ENCODE peak calls at places on chromosomes 5 and 9, in seven cellular contexts. One of them, this sample, is unnamed.

GRCh38 chr5:108260858-108261170 is 121.1 kb downstream of the FBXL17 start:
- DNase-seq in LNCaP clone FGC: no peak
- DNase-seq in activated CD4-positive, CD25-positive, alpha-beta regulatory T cell treated with anti-CD3 and anti-CD28 coated beads, Interleukin-2, amount 50 U/mL, for 72 hours: no peak
- DNase-seq in fibroblast of lung: no peak
- DNase-seq in Peyer's patch: no peak
- DNase-seq in DMS153: no peak
- DNase-seq in IMR-90: no peak
- DNase-seq in this sample: no peak

GRCh38 chr5:30380228-30380627 is 813.3 kb upstream of the CDH6 start:
- DNase-seq in LNCaP clone FGC: no peak
- DNase-seq in activated CD4-positive, CD25-positive, alpha-beta regulatory T cell treated with anti-CD3 and anti-CD28 coated beads, Interleukin-2, amount 50 U/mL, for 72 hours: no peak
- DNase-seq in fibroblast of lung: no peak
- DNase-seq in Peyer's patch: no peak
- DNase-seq in DMS153: no peak
- DNase-seq in IMR-90: no peak
- DNase-seq in this sample: no peak

GRCh38 chr5:882253-883185 is 10.1 kb downstream of the BRD9 start:
- DNase-seq in LNCaP clone FGC: no peak
- DNase-seq in activated CD4-positive, CD25-positive, alpha-beta regulatory T cell treated with anti-CD3 and anti-CD28 coated beads, Interleukin-2, amount 50 U/mL, for 72 hours: peak; percentile 19
- DNase-seq in fibroblast of lung: no peak
- DNase-seq in Peyer's patch: no peak
- DNase-seq in DMS153: no peak
- DNase-seq in IMR-90: no peak
- DNase-seq in this sample: no peak

GRCh38 chr9:124861342-124862229 is at the start of the genes ARPC5L and RPL35:
- DNase-seq in LNCaP clone FGC: peak; percentile 67
- DNase-seq in activated CD4-positive, CD25-positive, alpha-beta regulatory T cell treated with anti-CD3 and anti-CD28 coated beads, Interleukin-2, amount 50 U/mL, for 72 hours: peak; percentile 97
- DNase-seq in fibroblast of lung: peak; percentile 91
- DNase-seq in Peyer's patch: peak; percentile 95
- DNase-seq in DMS153: peak; percentile 82
- DNase-seq in IMR-90: peak; percentile 89
- DNase-seq in this sample: peak; percentile 99

GRCh38 chr5:125401724-125402622 is 655.5 kb upstream of the ZNF608 start:
- DNase-seq in LNCaP clone FGC: no peak
- DNase-seq in activated CD4-positive, CD25-positive, alpha-beta regulatory T cell treated with anti-CD3 and anti-CD28 coated beads, Interleukin-2, amount 50 U/mL, for 72 hours: no peak
- DNase-seq in fibroblast of lung: peak; percentile 62
- DNase-seq in Peyer's patch: no peak
- DNase-seq in DMS153: no peak
- DNase-seq in IMR-90: no peak
- DNase-seq in this sample: no peak

GRCh38 chr5:35626108-35626507 is 8.4 kb downstream of the SPEF2 start:
- DNase-seq in LNCaP clone FGC: no peak
- DNase-seq in activated CD4-positive, CD25-positive, alpha-beta regulatory T cell treated with anti-CD3 and anti-CD28 coated beads, Interleukin-2, amount 50 U/mL, for 72 hours: no peak
- DNase-seq in fibroblast of lung: no peak
- DNase-seq in Peyer's patch: no peak
- DNase-seq in DMS153: no peak
- DNase-seq in IMR-90: peak; percentile 52
- DNase-seq in this sample: peak; percentile 15

GRCh38 chr5:111254613-111255012 is 30.4 kb downstream of the CAMK4 start:
- DNase-seq in LNCaP clone FGC: no peak
- DNase-seq in activated CD4-positive, CD25-positive, alpha-beta regulatory T cell treated with anti-CD3 and anti-CD28 coated beads, Interleukin-2, amount 50 U/mL, for 72 hours: peak; percentile 54
- DNase-seq in fibroblast of lung: peak; percentile 23
- DNase-seq in Peyer's patch: peak; percentile 19
- DNase-seq in DMS153: no peak
- DNase-seq in IMR-90: peak; percentile 40
- DNase-seq in this sample: no peak

GRCh38 chr5:156383510-156383909 is 56.5 kb downstream of the SGCD start:
- DNase-seq in LNCaP clone FGC: no peak
- DNase-seq in activated CD4-positive, CD25-positive, alpha-beta regulatory T cell treated with anti-CD3 and anti-CD28 coated beads, Interleukin-2, amount 50 U/mL, for 72 hours: no peak
- DNase-seq in fibroblast of lung: peak; percentile 87
- DNase-seq in Peyer's patch: no peak
- DNase-seq in DMS153: no peak
- DNase-seq in IMR-90: peak; percentile 90
- DNase-seq in this sample: peak; percentile 36

GRCh38 chr5:132770476-132771159 is 6.4 kb downstream of the SEPTIN8 start:
- DNase-seq in LNCaP clone FGC: no peak
- DNase-seq in activated CD4-positive, CD25-positive, alpha-beta regulatory T cell treated with anti-CD3 and anti-CD28 coated beads, Interleukin-2, amount 50 U/mL, for 72 hours: no peak
- DNase-seq in fibroblast of lung: no peak
- DNase-seq in Peyer's patch: no peak
- DNase-seq in DMS153: no peak
- DNase-seq in IMR-90: no peak
- DNase-seq in this sample: no peak

GRCh38 chr5:98314262-98314661 is 459.2 kb upstream of the RGMB start:
- DNase-seq in LNCaP clone FGC: no peak
- DNase-seq in activated CD4-positive, CD25-positive, alpha-beta regulatory T cell treated with anti-CD3 and anti-CD28 coated beads, Interleukin-2, amount 50 U/mL, for 72 hours: no peak
- DNase-seq in fibroblast of lung: peak; percentile 73
- DNase-seq in Peyer's patch: no peak
- DNase-seq in DMS153: no peak
- DNase-seq in IMR-90: peak; percentile 92
- DNase-seq in this sample: peak; percentile 22

GRCh38 chr5:127707209-127707608 is 4.0 kb downstream of the CCDC192 start:
- DNase-seq in LNCaP clone FGC: no peak
- DNase-seq in activated CD4-positive, CD25-positive, alpha-beta regulatory T cell treated with anti-CD3 and anti-CD28 coated beads, Interleukin-2, amount 50 U/mL, for 72 hours: no peak
- DNase-seq in fibroblast of lung: peak; percentile 18
- DNase-seq in Peyer's patch: no peak
- DNase-seq in DMS153: no peak
- DNase-seq in IMR-90: no peak
- DNase-seq in this sample: no peak

GRCh38 chr9:121814594-121814993 is 163.2 kb downstream of the DAB2IP start:
- DNase-seq in LNCaP clone FGC: no peak
- DNase-seq in activated CD4-positive, CD25-positive, alpha-beta regulatory T cell treated with anti-CD3 and anti-CD28 coated beads, Interleukin-2, amount 50 U/mL, for 72 hours: no peak
- DNase-seq in fibroblast of lung: no peak
- DNase-seq in Peyer's patch: no peak
- DNase-seq in DMS153: no peak
- DNase-seq in IMR-90: no peak
- DNase-seq in this sample: no peak

GRCh38 chr9:120065151-120065550 is 514.8 kb downstream of the CDK5RAP2 start:
- DNase-seq in LNCaP clone FGC: no peak
- DNase-seq in activated CD4-positive, CD25-positive, alpha-beta regulatory T cell treated with anti-CD3 and anti-CD28 coated beads, Interleukin-2, amount 50 U/mL, for 72 hours: no peak
- DNase-seq in fibroblast of lung: no peak
- DNase-seq in Peyer's patch: no peak
- DNase-seq in DMS153: no peak
- DNase-seq in IMR-90: no peak
- DNase-seq in this sample: no peak

GRCh38 chr5:61532983-61533382 is 200.9 kb downstream of the ZSWIM6 start:
- DNase-seq in LNCaP clone FGC: no peak
- DNase-seq in activated CD4-positive, CD25-positive, alpha-beta regulatory T cell treated with anti-CD3 and anti-CD28 coated beads, Interleukin-2, amount 50 U/mL, for 72 hours: no peak
- DNase-seq in fibroblast of lung: no peak
- DNase-seq in Peyer's patch: no peak
- DNase-seq in DMS153: no peak
- DNase-seq in IMR-90: no peak
- DNase-seq in this sample: no peak

GRCh38 chr5:150468206-150468605 is 18.7 kb upstream of the RPS14 start:
- DNase-seq in LNCaP clone FGC: no peak
- DNase-seq in activated CD4-positive, CD25-positive, alpha-beta regulatory T cell treated with anti-CD3 and anti-CD28 coated beads, Interleukin-2, amount 50 U/mL, for 72 hours: no peak
- DNase-seq in fibroblast of lung: no peak
- DNase-seq in Peyer's patch: no peak
- DNase-seq in DMS153: no peak
- DNase-seq in IMR-90: no peak
- DNase-seq in this sample: no peak

GRCh38 chr5:81350507-81350906 is 43.4 kb downstream of the ACOT12 start:
- DNase-seq in LNCaP clone FGC: no peak
- DNase-seq in activated CD4-positive, CD25-positive, alpha-beta regulatory T cell treated with anti-CD3 and anti-CD28 coated beads, Interleukin-2, amount 50 U/mL, for 72 hours: no peak
- DNase-seq in fibroblast of lung: no peak
- DNase-seq in Peyer's patch: no peak
- DNase-seq in DMS153: no peak
- DNase-seq in IMR-90: no peak
- DNase-seq in this sample: no peak

GRCh38 chr5:3145641-3146040 is 394.2 kb upstream of the IRX2 start:
- DNase-seq in LNCaP clone FGC: no peak
- DNase-seq in activated CD4-positive, CD25-positive, alpha-beta regulatory T cell treated with anti-CD3 and anti-CD28 coated beads, Interleukin-2, amount 50 U/mL, for 72 hours: no peak
- DNase-seq in fibroblast of lung: no peak
- DNase-seq in Peyer's patch: no peak
- DNase-seq in DMS153: no peak
- DNase-seq in IMR-90: no peak
- DNase-seq in this sample: no peak

GRCh38 chr5:179138568-179138925 is 78.4 kb downstream of the ZNF354C start:
- DNase-seq in LNCaP clone FGC: no peak
- DNase-seq in activated CD4-positive, CD25-positive, alpha-beta regulatory T cell treated with anti-CD3 and anti-CD28 coated beads, Interleukin-2, amount 50 U/mL, for 72 hours: no peak
- DNase-seq in fibroblast of lung: no peak
- DNase-seq in Peyer's patch: no peak
- DNase-seq in DMS153: no peak
- DNase-seq in IMR-90: no peak
- DNase-seq in this sample: no peak

GRCh38 chr5:138657360-138657759 is 82.2 kb upstream of the HSPA9 start:
- DNase-seq in LNCaP clone FGC: no peak
- DNase-seq in activated CD4-positive, CD25-positive, alpha-beta regulatory T cell treated with anti-CD3 and anti-CD28 coated beads, Interleukin-2, amount 50 U/mL, for 72 hours: no peak
- DNase-seq in fibroblast of lung: no peak
- DNase-seq in Peyer's patch: no peak
- DNase-seq in DMS153: no peak
- DNase-seq in IMR-90: no peak
- DNase-seq in this sample: no peak

GRCh38 chr5:1481266-1481998 is 36.2 kb upstream of the SLC6A3 start:
- DNase-seq in LNCaP clone FGC: no peak
- DNase-seq in activated CD4-positive, CD25-positive, alpha-beta regulatory T cell treated with anti-CD3 and anti-CD28 coated beads, Interleukin-2, amount 50 U/mL, for 72 hours: no peak
- DNase-seq in fibroblast of lung: no peak
- DNase-seq in Peyer's patch: no peak
- DNase-seq in DMS153: no peak
- DNase-seq in IMR-90: no peak
- DNase-seq in this sample: no peak

GRCh38 chr5:36227046-36227445 is 14.7 kb downstream of the NADK2 start:
- DNase-seq in LNCaP clone FGC: no peak
- DNase-seq in activated CD4-positive, CD25-positive, alpha-beta regulatory T cell treated with anti-CD3 and anti-CD28 coated beads, Interleukin-2, amount 50 U/mL, for 72 hours: no peak
- DNase-seq in fibroblast of lung: no peak
- DNase-seq in Peyer's patch: no peak
- DNase-seq in DMS153: no peak
- DNase-seq in IMR-90: no peak
- DNase-seq in this sample: no peak

GRCh38 chr5:132110930-132111329 is 37.3 kb downstream of the CSF2 start:
- DNase-seq in LNCaP clone FGC: no peak
- DNase-seq in activated CD4-positive, CD25-positive, alpha-beta regulatory T cell treated with anti-CD3 and anti-CD28 coated beads, Interleukin-2, amount 50 U/mL, for 72 hours: no peak
- DNase-seq in fibroblast of lung: no peak
- DNase-seq in Peyer's patch: no peak
- DNase-seq in DMS153: no peak
- DNase-seq in IMR-90: peak; percentile 71
- DNase-seq in this sample: no peak